ENCODE peak calls at places on chromosomes 1 and 21, in four cellular contexts. M, V, J and B are unnamed samples.

GRCh38 chr1:212529211-212529731 is 79.3 kb upstream of the ATF3 start:
- DNase-seq in M (peak), V (no peak), J (no peak), B (no peak)

GRCh38 chr1:233933339-233933738 is 28.9 kb downstream of the SLC35F3 start:
- DNase-seq in M (no peak), V (no peak), J (no peak), B (no peak)

GRCh38 chr1:235952950-235953615 is 86.4 kb upstream of the LYST start:
- DNase-seq in M (peak), V (no peak), J (no peak), B (no peak)

GRCh38 chr1:85328713-85329376 is 52.4 kb upstream of the BCL10 start:
- DNase-seq in M (peak), V (no peak), J (no peak), B (no peak)

GRCh38 chr1:59011663-59012062 is 227.8 kb upstream of the JUN start:
- DNase-seq in M (no peak), V (no peak), J (no peak), B (no peak)

GRCh38 chr1:117473063-117473462 is 105.8 kb downstream of the MAN1A2 start:
- DNase-seq in M (no peak), V (no peak), J (no peak), B (no peak)

GRCh38 chr1:19954059-19954458 is 25.4 kb downstream of the PLA2G2A start:
- DNase-seq in M (no peak), V (no peak), J (no peak), B (no peak)

GRCh38 chr1:232404981-232405380 is 225.0 kb downstream of the SIPA1L2 start:
- DNase-seq in M (no peak), V (no peak), J (no peak), B (no peak)

GRCh38 chr1:198162091-198162767 is 5.4 kb downstream of the NEK7 start:
- DNase-seq in M (no peak), V (no peak), J (no peak), B (no peak)

GRCh38 chr1:226886142-226886901 is 15.9 kb downstream of the PSEN2 start:
- DNase-seq in M (no peak), V (no peak), J (no peak), B (peak)

GRCh38 chr1:11248169-11248568 is 14.2 kb downstream of the MTOR start:
- DNase-seq in M (no peak), V (no peak), J (peak), B (peak)

GRCh38 chr21:32806810-32807386 is 35.3 kb upstream of the PAXBP1 start:
- DNase-seq in M (peak), V (no peak), J (no peak), B (no peak)

GRCh38 chr1:45148209-45148608 is 58.2 kb downstream of the ZSWIM5 start:
- DNase-seq in M (peak), V (no peak), J (no peak), B (no peak)

GRCh38 chr1:151058682-151059341 is 610 bp downstream of the CDC42SE1 start:
- DNase-seq in M (peak), V (no peak), J (no peak), B (no peak)

GRCh38 chr1:230758705-230759354 is 11.6 kb downstream of the CAPN9 start:
- DNase-seq in M (no peak), V (no peak), J (no peak), B (no peak)

GRCh38 chr1:212586429-212587303 is 21.9 kb upstream of the ATF3 start:
- DNase-seq in M (no peak), V (no peak), J (no peak), B (no peak)

GRCh38 chr1:17292299-17293198 is 15.4 kb upstream of the PADI4 start:
- DNase-seq in M (no peak), V (no peak), J (no peak), B (no peak)

GRCh38 chr1:236514703-236515442 is 8.9 kb upstream of the LGALS8 start:
- DNase-seq in M (no peak), V (no peak), J (no peak), B (no peak)

GRCh38 chr21:39097335-39097861 is 85.9 kb downstream of the PSMG1 start:
- DNase-seq in M (no peak), V (no peak), J (no peak), B (no peak)

GRCh38 chr21:21366277-21366676 is 368.1 kb downstream of the NCAM2 start:
- DNase-seq in M (no peak), V (no peak), J (no peak), B (no peak)

GRCh38 chr1:207579436-207579799 is 65.5 kb upstream of the CR1L start:
- DNase-seq in M (peak), V (no peak), J (peak), B (peak)

GRCh38 chr1:92291372-92291999 is 7.3 kb downstream of the GLMN start:
- DNase-seq in M (peak), V (no peak), J (peak), B (peak)

GRCh38 chr21:37380349-37381323 is 14.1 kb downstream of the DYRK1A start:
- DNase-seq in M (no peak), V (no peak), J (peak), B (peak)

GRCh38 chr1:223811634-223812101 is 34.1 kb downstream of the TP53BP2 start:
- DNase-seq in M (peak), V (no peak), J (peak), B (peak)